ENCODE peak calls at places on chromosomes 5 and 9, in five cellular contexts. A is type B pancreatic cell, E is mesothelial cell of epicardium, V is AG09309, P is tibial nerve. H is an unnamed sample.

GRCh38 chr9:35599763-35600604 is 5.1 kb upstream of the TESK1 start:
- DNase-seq in V (no peak), A (no peak), E (no peak), P (no peak), H (no peak)

GRCh38 chr5:10726913-10727517 is 34.0 kb downstream of the DAP start:
- DNase-seq in E (no peak), A (no peak), V (no peak), P (no peak), H (no peak)

GRCh38 chr9:97366889-97367288 is 45.0 kb upstream of the TDRD7 start:
- DNase-seq in A (no peak), P (no peak), V (no peak), E (no peak), H (no peak)

GRCh38 chr9:14365667-14366066 is 51.7 kb upstream of the NFIB start:
- DNase-seq in E (no peak), P (no peak), V (peak), A (no peak), H (peak)

GRCh38 chr5:115439042-115439441 is 105.5 kb downstream of the FEM1C start:
- DNase-seq in E (no peak), V (no peak), A (no peak), P (no peak), H (no peak)

GRCh38 chr5:83149671-83150070 is 72.3 kb downstream of the XRCC4 start:
- DNase-seq in A (no peak), P (no peak), V (no peak), E (no peak), H (no peak)

GRCh38 chr5:120538149-120538548 is 74.0 kb downstream of the PRR16 start:
- DNase-seq in P (no peak), E (no peak), A (no peak), V (peak), H (no peak)

GRCh38 chr9:100498592-100498991 is 25.6 kb downstream of the TMEFF1 start:
- DNase-seq in E (no peak), P (no peak), A (no peak), V (no peak), H (no peak)

GRCh38 chr5:43840424-43841232 is 237.6 kb downstream of the NNT start:
- DNase-seq in V (no peak), A (no peak), P (no peak), E (no peak), H (no peak)

GRCh38 chr9:128093016-128093415 is 25.0 kb downstream of the SLC25A25 start:
- DNase-seq in P (no peak), V (no peak), E (no peak), A (no peak), H (no peak)

GRCh38 chr9:98654247-98654646 is 54.5 kb downstream of the GABBR2 start:
- DNase-seq in P (no peak), E (no peak), V (peak), A (no peak), H (no peak)

GRCh38 chr5:42005561-42006153 is 80.6 kb downstream of the FBXO4 start:
- DNase-seq in P (no peak), V (no peak), A (no peak), E (no peak), H (no peak)

GRCh38 chr5:179608131-179608581 is 15.3 kb downstream of the HNRNPH1 start:
- DNase-seq in A (no peak), E (no peak), V (no peak), P (no peak), H (no peak)

GRCh38 chr5:82624018-82624417 is 345.9 kb upstream of the RPS23 start:
- DNase-seq in P (no peak), A (no peak), E (no peak), V (no peak), H (no peak)

GRCh38 chr9:15332939-15333338 is 25.9 kb upstream of the TTC39B start:
- DNase-seq in E (no peak), A (no peak), V (no peak), P (no peak), H (no peak)

GRCh38 chr5:69024241-69024651 is 69.6 kb upstream of the SLC30A5 start:
- DNase-seq in V (no peak), A (no peak), E (no peak), P (no peak), H (no peak)

GRCh38 chr5:174078416-174078815 is 32.9 kb downstream of the NSG2 start:
- DNase-seq in A (no peak), V (no peak), P (no peak), E (no peak), H (no peak)

GRCh38 chr5:34756781-34757624 is 82.0 kb upstream of the TTC23L start:
- DNase-seq in P (no peak), A (no peak), E (no peak), V (peak), H (no peak)

GRCh38 chr9:4298255-4299005 is 1.4 kb downstream of the GLIS3 start:
- DNase-seq in P (peak), V (no peak), E (peak), A (no peak), H (no peak)

GRCh38 chr5:3006961-3007551 is 255.6 kb upstream of the IRX2 start:
- DNase-seq in A (peak), V (no peak), E (no peak), P (no peak), H (no peak)

GRCh38 chr9:111036068-111036789 is 2.0 kb downstream of the LPAR1 start:
- DNase-seq in E (peak), A (peak), P (peak), V (no peak), H (no peak)

GRCh38 chr5:6781711-6782110 is 68.5 kb downstream of the TENT4A start:
- DNase-seq in P (no peak), E (no peak), A (no peak), V (no peak), H (no peak)

GRCh38 chr9:28821240-28821639 is 1248.0 kb upstream of the C9orf72 start:
- DNase-seq in V (no peak), P (no peak), E (no peak), A (no peak), H (no peak)

GRCh38 chr9:28824410-28824963 is 1251.2 kb upstream of the C9orf72 start:
- DNase-seq in A (no peak), P (no peak), E (no peak), V (no peak), H (no peak)

DNA sequence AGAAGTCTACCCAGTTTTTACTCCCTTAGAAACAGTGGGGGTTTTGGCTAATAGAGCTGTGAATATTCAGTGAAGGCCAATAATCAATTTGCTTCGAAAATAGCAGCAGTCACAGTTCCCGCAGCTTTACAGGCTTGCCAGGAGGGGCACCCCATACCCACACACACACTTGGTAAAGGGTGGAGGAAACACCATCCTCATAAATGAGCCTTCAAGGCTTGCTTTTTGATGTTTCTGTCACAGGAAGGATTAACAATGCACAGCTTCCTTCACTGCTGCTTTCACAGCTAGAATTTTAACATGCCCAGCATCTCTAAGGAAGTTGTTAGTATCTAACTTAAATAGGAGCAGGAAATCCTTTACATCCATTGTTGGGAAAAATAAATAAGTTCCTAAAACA is 1247.5 kb upstream of the C9orf72 start:
- DNase-seq in A (no peak), P (no peak), V (no peak), E (no peak), H (no peak)
- TF ChIP-seq CTCF in A (no peak), P (no peak), V (no peak), E (no peak), H (no peak)

GRCh38 chr9:132694144-132694543 is 23.9 kb downstream of the GTF3C4 start:
- DNase-seq in V (no peak), E (no peak), P (no peak), A (no peak), H (no peak)
- TF ChIP-seq CTCF in V (no peak), E (no peak), P (no peak), A (peak), H (no peak)

GRCh38 chr5:153445875-153446567 is 44.4 kb upstream of the GRIA1 start:
- DNase-seq in V (no peak), A (no peak), E (no peak), P (peak), H (no peak)
- TF ChIP-seq CTCF in V (no peak), A (no peak), E (no peak), P (no peak), H (no peak)

GRCh38 chr9:88388203-88388885 is at the start of gene SPIN1:
- DNase-seq in V (no peak), A (peak), E (peak), P (peak), H (peak)

GRCh38 chr9:88390371-88390990 is 2.2 kb downstream of the SPIN1 start:
- DNase-seq in A (no peak), V (no peak), E (no peak), P (no peak), H (no peak)

GRCh38 chr9:88387733-88388202 is 476 bp upstream of the SPIN1 start:
- DNase-seq in A (peak), E (no peak), P (no peak), V (no peak), H (no peak)

GRCh38 chr9:88387035-88387732 is 1.1 kb upstream of the SPIN1 start:
- DNase-seq in P (peak), E (peak), A (no peak), V (no peak), H (no peak)

DNA sequence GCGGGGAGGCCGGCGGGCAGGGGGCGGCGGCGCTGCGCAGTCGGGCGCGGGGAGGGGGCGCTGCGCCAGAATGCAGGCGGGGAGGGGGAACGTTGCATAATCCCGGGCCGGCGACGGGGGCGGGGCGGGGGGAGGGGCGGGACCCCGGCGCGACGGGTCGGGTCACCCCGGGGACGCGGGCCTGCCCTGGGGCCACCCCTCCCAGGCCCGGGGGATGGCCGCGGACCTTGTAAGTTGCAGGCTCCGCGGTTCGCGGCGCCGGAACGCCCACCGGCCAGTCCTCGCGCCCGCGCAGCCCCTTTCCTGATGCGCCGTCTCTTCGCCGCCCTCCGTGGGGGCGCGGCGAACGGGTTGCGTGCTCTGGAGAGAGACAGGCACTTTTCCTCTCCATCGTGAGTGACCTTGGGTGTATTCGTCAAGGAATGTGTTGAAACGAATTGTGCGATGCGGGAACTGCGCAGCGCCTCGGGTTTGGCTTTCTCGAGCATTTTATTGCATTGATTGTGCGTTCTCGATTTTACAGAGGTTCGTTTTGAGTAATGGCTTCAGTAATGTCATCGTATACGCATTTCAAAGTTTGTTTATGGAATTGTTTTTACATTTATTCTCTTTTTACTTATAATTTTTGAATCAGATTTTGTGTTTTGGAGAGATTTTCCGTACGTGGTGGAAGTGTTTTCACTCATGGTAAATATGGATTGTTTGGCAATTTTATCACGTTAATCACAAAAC is 808 bp downstream of the SPIN1 start:
- DNase-seq in V (no peak), P (peak), A (peak), E (peak), H (peak)
- TF ChIP-seq CTCF in V (no peak), P (no peak), A (peak), E (no peak), H (no peak)

DNA sequence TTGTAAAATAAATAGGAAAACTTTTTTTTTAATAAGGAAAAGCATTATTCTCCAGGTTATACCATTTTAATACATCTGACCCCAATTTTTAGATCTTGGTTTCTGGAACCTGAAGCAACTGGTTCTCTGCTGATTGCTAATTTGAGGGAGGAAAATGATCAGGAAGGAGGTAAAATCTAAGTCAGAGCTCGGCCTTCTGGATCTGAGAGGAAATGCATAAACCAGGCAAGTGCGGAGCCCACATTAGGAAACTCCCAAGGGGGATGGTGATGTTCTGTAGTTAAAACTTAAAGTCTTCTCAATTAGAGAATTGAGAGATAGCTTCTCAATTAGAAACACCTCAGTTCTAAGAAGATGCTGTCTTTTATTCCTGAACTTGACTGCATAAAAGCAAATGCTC is 113.5 kb downstream of the TSSK1B start:
- DNase-seq in V (no peak), A (no peak), P (no peak), E (no peak), H (no peak)
- TF ChIP-seq CTCF in V (no peak), A (no peak), P (no peak), E (no peak), H (no peak)

GRCh38 chr5:31593676-31594075 is 45.3 kb upstream of the PDZD2 start:
- DNase-seq in A (no peak), E (no peak), P (no peak), V (no peak), H (no peak)
- TF ChIP-seq CTCF in A (no peak), E (no peak), P (no peak), V (no peak), H (no peak)

GRCh38 chr9:27626629-27627564 is 53.6 kb upstream of the C9orf72 start:
- DNase-seq in P (no peak), A (no peak), V (no peak), E (no peak), H (no peak)
- TF ChIP-seq CTCF in P (no peak), A (no peak), V (no peak), E (no peak), H (no peak)

GRCh38 chr9:136036050-136036449 is 59.0 kb downstream of the NACC2 start:
- DNase-seq in A (no peak), E (no peak), V (no peak), P (no peak), H (no peak)
- TF ChIP-seq CTCF in A (no peak), E (no peak), V (no peak), P (no peak), H (no peak)

DNA sequence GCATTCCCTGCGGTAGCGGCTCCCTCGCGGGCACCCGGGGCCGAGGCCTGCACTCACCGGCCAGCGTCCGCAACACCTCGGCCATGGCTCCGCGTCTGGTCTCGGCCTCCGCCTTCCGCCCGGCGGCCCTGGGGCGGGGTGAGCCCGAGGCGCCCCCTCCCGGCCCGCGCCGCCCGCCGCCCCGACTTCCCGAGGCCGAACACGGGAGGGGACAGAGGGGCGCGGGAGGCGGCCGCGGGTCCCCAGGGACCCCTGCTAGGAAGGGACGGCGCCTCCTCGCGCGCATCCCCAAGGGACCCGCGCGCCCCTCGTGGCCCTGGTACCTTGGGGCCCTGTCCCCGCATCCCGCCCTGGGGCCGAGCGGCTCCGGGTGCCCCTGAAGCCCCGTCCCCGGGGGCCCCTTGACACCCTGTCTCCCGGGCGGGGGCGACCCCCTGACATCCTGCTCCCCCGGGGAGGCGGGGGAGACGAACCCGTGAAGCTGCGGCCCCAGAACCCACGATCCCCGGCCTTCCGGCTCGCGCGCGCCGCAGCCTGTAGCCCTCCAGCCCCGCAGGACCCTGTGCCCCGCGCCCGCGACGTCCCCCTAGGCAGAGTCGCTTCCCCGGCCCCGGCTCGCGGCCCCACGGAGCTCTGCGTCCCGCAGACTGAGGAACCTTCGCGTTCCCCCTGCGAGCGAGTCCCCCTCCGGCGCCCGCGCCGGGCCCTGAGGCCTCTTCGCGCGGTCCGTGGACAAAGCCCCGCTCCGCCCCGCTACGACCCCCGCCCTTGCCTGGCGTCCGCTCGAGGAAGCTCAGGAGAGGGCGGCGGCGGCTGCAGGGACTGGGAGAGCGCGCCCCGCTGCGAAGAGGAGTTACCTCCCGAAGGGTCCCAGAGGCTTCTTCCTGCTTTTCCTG is at the start of gene ABO:
- DNase-seq in A (peak), P (no peak), E (no peak), V (no peak), H (no peak)
- TF ChIP-seq CTCF in A (no peak), P (peak), E (no peak), V (no peak), H (no peak)

DNA sequence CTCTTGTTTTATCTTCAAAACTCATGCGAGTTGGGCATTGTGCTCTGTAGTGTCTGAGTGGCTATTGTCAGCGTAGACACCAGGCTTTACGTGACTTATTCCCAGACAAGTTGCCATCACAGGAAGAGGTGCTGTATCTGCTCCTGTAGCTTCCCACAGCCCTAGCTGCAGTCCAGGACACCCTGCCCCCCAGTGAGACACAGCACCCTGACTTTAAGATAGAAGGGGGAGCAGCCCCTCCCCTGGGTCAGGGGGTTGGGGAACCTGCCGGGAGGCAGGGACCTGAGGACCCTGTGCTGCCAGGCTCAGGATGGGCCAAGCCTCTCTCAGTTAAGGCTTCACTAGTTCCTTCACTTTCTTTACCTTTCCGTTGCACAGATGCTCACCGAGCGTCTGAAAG is 75.4 kb downstream of the NEK6 start:
- DNase-seq in P (no peak), E (no peak), V (no peak), A (no peak), H (no peak)
- TF ChIP-seq CTCF in P (no peak), E (no peak), V (no peak), A (no peak), H (no peak)